ENCODE peak calls at places on chromosomes 2 and 18, in eight cellular contexts. J is activated T-cell treated with anti-CD3 and anti-CD28 coated beads for 24 hours; A is HAP-1; P is glutamatergic neuron; O is activated naive CD4-positive, alpha-beta T cell treated with anti-CD3 and anti-CD28 coated beads, Interleukin-2, amount 10 ng/mL, durations not matched to agents 7 days and 5 days; E is HT1080; T is RWPE1; V is nucleus accumbens. H is an unnamed sample.

GRCh38 chr2:68556384-68556783 is 87.0 kb upstream of the PROKR1 start:
- DNase-seq in J (no peak), A (no peak), P (no peak), O (no peak), E (no peak), T (peak; percentile 38), V (no peak), H (no peak)

GRCh38 chr2:239979243-239980023 is 45.7 kb downstream of the NDUFA10 start:
- DNase-seq in J (no peak), A (no peak), P (peak; percentile 64), O (no peak), E (no peak), T (no peak), V (peak; percentile 32), H (no peak)

GRCh38 chr2:65639156-65639876 is 206.9 kb upstream of the SPRED2 start:
- DNase-seq in J (no peak), A (no peak), P (no peak), O (no peak), E (no peak), T (peak; percentile 35), V (no peak), H (no peak)

GRCh38 chr2:70766357-70767093 is 1.5 kb downstream of the ADD2 start:
- DNase-seq in J (no peak), A (no peak), P (no peak), O (no peak), E (no peak), T (no peak), V (no peak), H (no peak)

GRCh38 chr2:33448216-33448899 is 28.1 kb upstream of the RASGRP3 start:
- DNase-seq in J (no peak), A (no peak), P (no peak), O (no peak), E (no peak), T (no peak), V (no peak), H (no peak)

GRCh38 chr2:47076586-47077441 is 78.3 kb downstream of the STPG4 start:
- DNase-seq in J (no peak), A (peak; percentile 75), P (no peak), O (no peak), E (peak; percentile 99), T (peak; percentile 96), V (no peak), H (no peak)

GRCh38 chr2:42931147-42931817 is 138.9 kb upstream of the HAAO start:
- DNase-seq in J (no peak), A (no peak), P (no peak), O (no peak), E (no peak), T (no peak), V (no peak), H (no peak)

GRCh38 chr2:26222976-26223375 is 21.5 kb downstream of the HADHA start:
- DNase-seq in J (no peak), A (no peak), P (no peak), O (no peak), E (no peak), T (no peak), V (no peak), H (no peak)

GRCh38 chr18:79799619-79800352 is 2.0 kb downstream of the KCNG2 start:
- DNase-seq in J (no peak), A (no peak), P (no peak), O (no peak), E (no peak), T (no peak), V (no peak), H (no peak)

GRCh38 chr2:97707428-97708380 is 5.7 kb upstream of the ZAP70 start:
- DNase-seq in J (no peak), A (no peak), P (no peak), O (no peak), E (no peak), T (no peak), V (no peak), H (no peak)

GRCh38 chr18:47422524-47422923 is 171.1 kb upstream of the SKOR2 start:
- DNase-seq in J (no peak), A (no peak), P (no peak), O (no peak), E (peak; percentile 65), T (no peak), V (no peak), H (no peak)

GRCh38 chr2:17934721-17935120 is 56.3 kb downstream of the KCNS3 start:
- DNase-seq in J (no peak), A (no peak), P (no peak), O (no peak), E (peak; percentile 49), T (no peak), V (no peak), H (no peak)

GRCh38 chr2:30732876-30733275 is 74.4 kb downstream of the CAPN13 start:
- DNase-seq in J (no peak), A (no peak), P (no peak), O (no peak), E (no peak), T (no peak), V (no peak), H (no peak)

GRCh38 chr18:43420950-43421349 is 143.7 kb upstream of the SYT4 start:
- DNase-seq in J (no peak), A (peak; percentile 64), P (no peak), O (no peak), E (no peak), T (no peak), V (no peak), H (no peak)

GRCh38 chr2:166092889-166093288 is 34.9 kb downstream of the SCN1A start:
- DNase-seq in J (no peak), A (no peak), P (no peak), O (no peak), E (peak; percentile 72), T (peak; percentile 2), V (no peak), H (no peak)

GRCh38 chr2:226756131-226756530 is 43.5 kb downstream of the IRS1 start:
- DNase-seq in J (no peak), A (no peak), P (no peak), O (no peak), E (peak; percentile 90), T (peak; percentile 88), V (no peak), H (no peak)

GRCh38 chr2:191109888-191110287 is 40.9 kb downstream of the STAT4 start:
- DNase-seq in J (peak; percentile 48), A (no peak), P (no peak), O (no peak), E (peak; percentile 4), T (no peak), V (no peak), H (no peak)

GRCh38 chr2:29223851-29224692 is 108.9 kb downstream of the CLIP4 start:
- DNase-seq in J (no peak), A (no peak), P (no peak), O (no peak), E (peak; percentile 72), T (peak; percentile 65), V (no peak), H (no peak)

GRCh38 chr2:229980440-229981184 is 58.3 kb downstream of the FBXO36 start:
- DNase-seq in J (no peak), A (no peak), P (no peak), O (no peak), E (peak; percentile 72), T (peak; percentile 55), V (no peak), H (no peak)

GRCh38 chr2:72154386-72154785 is 6.7 kb upstream of the CYP26B1 start:
- DNase-seq in J (no peak), A (no peak), P (no peak), O (no peak), E (no peak), T (no peak), V (no peak), H (no peak)

GRCh38 chr2:172972005-172972619 is 103.5 kb upstream of the MAP3K20 start:
- DNase-seq in J (peak; percentile 40), A (peak; percentile 68), P (peak; percentile 67), O (peak; percentile 54), E (peak; percentile 42), T (peak; percentile 76), V (no peak), H (no peak)

GRCh38 chr18:48111547-48111946 is 181.1 kb upstream of the SMAD2 start:
- DNase-seq in J (no peak), A (no peak), P (no peak), O (no peak), E (no peak), T (no peak), V (no peak), H (no peak)

GRCh38 chr2:236712304-236712703 is 142.7 kb downstream of the ACKR3 start:
- DNase-seq in J (no peak), A (no peak), P (no peak), O (no peak), E (peak; percentile 32), T (no peak), V (no peak), H (no peak)

GRCh38 chr2:229910832-229911412 is 10.9 kb downstream of the TRIP12 start:
- DNase-seq in J (no peak), A (peak; percentile 57), P (no peak), O (no peak), E (no peak), T (no peak), V (no peak), H (no peak)

GRCh38 chr2:112163541-112163981 is 25.4 kb downstream of the FBLN7 start:
- DNase-seq in J (no peak), A (no peak), P (no peak), O (peak; percentile 15), E (peak; percentile 45), T (no peak), V (no peak), H (no peak)

GRCh38 chr2:210198326-210198725 is 26.9 kb downstream of the ACADL start:
- DNase-seq in J (no peak), A (no peak), P (no peak), O (no peak), E (peak; percentile 62), T (peak; percentile 4), V (no peak), H (no peak)

GRCh38 chr2:169386621-169387235 is 24.4 kb upstream of the LRP2 start:
- DNase-seq in J (no peak), A (no peak), P (no peak), O (no peak), E (no peak), T (no peak), V (no peak), H (no peak)

GRCh38 chr2:28778392-28778791 is 26.8 kb downstream of the PPP1CB start:
- DNase-seq in J (no peak), A (no peak), P (no peak), O (no peak), E (no peak), T (no peak), V (no peak), H (no peak)

GRCh38 chr2:2707111-2708035 is 376.3 kb upstream of the MYT1L start:
- DNase-seq in J (no peak), A (no peak), P (no peak), O (no peak), E (no peak), T (no peak), V (no peak), H (no peak)

GRCh38 chr2:122412360-122412759 is 656.9 kb downstream of the TSN start:
- DNase-seq in J (no peak), A (no peak), P (no peak), O (no peak), E (no peak), T (no peak), V (no peak), H (no peak)

GRCh38 chr2:237041231-237041630 is 44.5 kb upstream of the COPS8 start:
- DNase-seq in J (no peak), A (no peak), P (no peak), O (no peak), E (no peak), T (no peak), V (no peak), H (no peak)

H was measured in activated T-helper 1 cell treated with anti-CD3 and anti-CD28 coated beads, Interleukin-12 subunit alpha, Interleukin-12 subunit beta, Interleukin-2, Interleukin-4 antibody, amounts not matched to agents 30 ng/mL and 10 ng/mL and 1 ng/mL, durations not matched to agents 14 hours and 24 hours and 36 hours.